ENCODE peak calls at places on chromosomes 4 and X, in eight cellular contexts. L, J, T, E, V, H, U and Q are unnamed samples.

GRCh38 chr4:59814402-59814801 is 1385.7 kb upstream of the ADGRL3 start:
- DNase-seq in L (no peak), J (no peak), T (no peak), E (no peak), V (no peak), H (no peak), U (no peak), Q (no peak)

GRCh38 chrX:12987900-12988594 is 13.1 kb downstream of the TMSB4X start:
- DNase-seq in L (no peak), J (no peak), T (no peak), E (no peak), V (no peak), H (no peak), U (no peak), Q (no peak)

GRCh38 chr4:6473264-6474052 is 1.0 kb upstream of the PPP2R2C start:
- DNase-seq in L (no peak), J (no peak), T (peak), E (no peak), V (no peak), H (no peak), U (no peak), Q (no peak)

GRCh38 chrX:13101439-13102139 is 57.2 kb upstream of the FAM9C start:
- DNase-seq in L (peak), J (no peak), T (no peak), E (peak), V (no peak), H (no peak), U (peak), Q (peak)

GRCh38 chrX:24242649-24243556 is 71.0 kb downstream of the SUPT20HL2 start:
- DNase-seq in L (peak), J (no peak), T (no peak), E (peak), V (no peak), H (no peak), U (peak), Q (no peak)

GRCh38 chr4:8044699-8045098 is 105.0 kb upstream of the AFAP1 start:
- DNase-seq in L (no peak), J (no peak), T (no peak), E (no peak), V (no peak), H (no peak), U (no peak), Q (no peak)

GRCh38 chrX:120452131-120452530 is 17.0 kb downstream of the LAMP2 start:
- DNase-seq in L (peak), J (peak), T (no peak), E (peak), V (no peak), H (no peak), U (peak), Q (no peak)

GRCh38 chr4:89506866-89507494 is 199.4 kb upstream of the GPRIN3 start:
- DNase-seq in L (no peak), J (no peak), T (no peak), E (no peak), V (no peak), H (no peak), U (no peak), Q (no peak)

GRCh38 chrX:128961290-128961689 is 562.0 kb downstream of the SMARCA1 start:
- DNase-seq in L (no peak), J (no peak), T (no peak), E (no peak), V (no peak), H (no peak), U (no peak), Q (no peak)

GRCh38 chr4:21134994-21135393 is 434.7 kb downstream of the PACRGL start:
- DNase-seq in L (peak), J (peak), T (no peak), E (peak), V (peak), H (no peak), U (peak), Q (no peak)

GRCh38 chrX:71622347-71623104 is 4.2 kb upstream of the CXCR3 start:
- DNase-seq in L (peak), J (peak), T (peak), E (peak), V (peak), H (no peak), U (peak), Q (peak)

GRCh38 chrX:8755116-8755515 is 23.2 kb upstream of the ANOS1 start:
- DNase-seq in L (peak), J (no peak), T (no peak), E (peak), V (no peak), H (no peak), U (no peak), Q (no peak)

GRCh38 chr4:7598939-7599790 is 164.4 kb upstream of the PSAPL1 start:
- DNase-seq in L (no peak), J (no peak), T (no peak), E (peak), V (no peak), H (no peak), U (no peak), Q (no peak)

GRCh38 chrX:75623535-75623934 is 100.7 kb upstream of the ZDHHC15 start:
- DNase-seq in L (peak), J (peak), T (no peak), E (no peak), V (no peak), H (no peak), U (no peak), Q (no peak)

GRCh38 chr4:140755811-140756291 is 334 bp downstream of the TBC1D9 start:
- DNase-seq in L (no peak), J (peak), T (peak), E (no peak), V (no peak), H (peak), U (peak), Q (peak)

GRCh38 chrX:37904833-37905232 is 57.5 kb upstream of the DYNLT3 start:
- DNase-seq in L (no peak), J (no peak), T (no peak), E (no peak), V (no peak), H (no peak), U (no peak), Q (no peak)

GRCh38 chr4:175280153-175280552 is 362.0 kb downstream of the ADAM29 start:
- DNase-seq in L (peak), J (no peak), T (no peak), E (peak), V (no peak), H (no peak), U (no peak), Q (no peak)

GRCh38 chr4:73870260-73870659 is 1.1 kb downstream of the CXCL1 start:
- DNase-seq in L (no peak), J (no peak), T (no peak), E (peak), V (no peak), H (no peak), U (no peak), Q (no peak)

GRCh38 chr4:37528161-37528560 is 158.0 kb downstream of the RELL1 start:
- DNase-seq in L (peak), J (no peak), T (no peak), E (peak), V (no peak), H (no peak), U (no peak), Q (no peak)

GRCh38 chr4:188455353-188455752 is 316.1 kb downstream of the TRIML1 start:
- DNase-seq in L (no peak), J (no peak), T (no peak), E (no peak), V (no peak), H (no peak), U (no peak), Q (no peak)

GRCh38 chrX:14235004-14235403 is 205.3 kb upstream of the GEMIN8 start:
- DNase-seq in L (peak), J (no peak), T (no peak), E (no peak), V (no peak), H (no peak), U (no peak), Q (no peak)